ENCODE peak calls at places on chromosomes 5 and 9, in six cellular contexts. I is psoas muscle, G is suprapubic skin, N is stomach, S is heart left ventricle, W is mammary epithelial cell. X is an unnamed sample.

GRCh38 chr5:41925555-41925946 is 470 bp downstream of the FBXO4 start:
- DNase-seq in I (peak), G (peak), N (peak), S (no peak), W (peak), X (peak)

GRCh38 chr5:39178171-39178570 is 41.2 kb downstream of the FYB1 start:
- DNase-seq in I (no peak), G (no peak), N (no peak), S (no peak), W (peak), X (no peak)

GRCh38 chr9:136095495-136096058 is 488 bp upstream of the NACC2 start:
- DNase-seq in I (peak), G (no peak), N (peak), S (peak), W (peak), X (no peak)

GRCh38 chr9:108445431-108446018 is 410.3 kb downstream of the ACTL7B start:
- DNase-seq in I (no peak), G (no peak), N (no peak), S (no peak), W (peak), X (no peak)

GRCh38 chr5:89582768-89583339 is 699.9 kb upstream of the MEF2C start:
- DNase-seq in I (no peak), G (no peak), N (no peak), S (no peak), W (peak), X (no peak)

GRCh38 chr9:80836013-80836412 is 853.3 kb downstream of the TLE1 start:
- DNase-seq in I (no peak), G (no peak), N (no peak), S (no peak), W (no peak), X (no peak)

GRCh38 chr9:76456202-76456926 is 2.6 kb upstream of the GCNT1 start:
- DNase-seq in I (no peak), G (no peak), N (peak), S (no peak), W (no peak), X (no peak)

GRCh38 chr9:86614871-86615849 is 260.9 kb upstream of the TUT7 start:
- DNase-seq in I (no peak), G (no peak), N (no peak), S (no peak), W (peak), X (no peak)

GRCh38 chr5:42596817-42597216 is 159.8 kb upstream of the CCDC152 start:
- DNase-seq in I (no peak), G (no peak), N (no peak), S (no peak), W (no peak), X (no peak)

GRCh38 chr5:76604838-76605237 is 18.4 kb downstream of the F2RL2 start:
- DNase-seq in I (no peak), G (no peak), N (no peak), S (no peak), W (no peak), X (no peak)

GRCh38 chr5:68033029-68033428 is 182.5 kb upstream of the PIK3R1 start:
- DNase-seq in I (no peak), G (no peak), N (no peak), S (no peak), W (peak), X (no peak)

GRCh38 chr5:5467737-5468136 is 45.3 kb downstream of the ICE1 start:
- DNase-seq in I (no peak), G (no peak), N (no peak), S (no peak), W (no peak), X (no peak)

GRCh38 chr9:100063185-100063584 is 35.6 kb downstream of the ERP44 start:
- DNase-seq in I (no peak), G (no peak), N (no peak), S (no peak), W (no peak), X (no peak)

GRCh38 chr5:100260968-100261367 is 274.2 kb upstream of the FAM174A start:
- DNase-seq in I (no peak), G (no peak), N (no peak), S (no peak), W (no peak), X (no peak)

GRCh38 chr9:109861499-109861898 is 81.5 kb downstream of the PALM2AKAP2 start:
- DNase-seq in I (no peak), G (peak), N (no peak), S (no peak), W (no peak), X (no peak)

GRCh38 chr5:108655750-108656450 is 91.8 kb upstream of the FER start:
- DNase-seq in I (no peak), G (no peak), N (no peak), S (no peak), W (peak), X (no peak)

GRCh38 chr5:150522504-150523464 is 14.9 kb downstream of the NDST1 start:
- DNase-seq in I (no peak), G (no peak), N (no peak), S (peak), W (no peak), X (no peak)

GRCh38 chr9:82273121-82273520 is 284.5 kb downstream of the SPATA31D1 start:
- DNase-seq in I (no peak), G (no peak), N (no peak), S (no peak), W (peak), X (no peak)

GRCh38 chr9:114156311-114156657 is 947 bp downstream of the COL27A1 start:
- DNase-seq in I (no peak), G (no peak), N (peak), S (no peak), W (no peak), X (no peak)

GRCh38 chr5:176647870-176648466 is 684 bp downstream of the TSPAN17 start:
- DNase-seq in I (peak), G (peak), N (peak), S (peak), W (peak), X (no peak)

GRCh38 chr5:11785771-11786342 is 118.4 kb downstream of the CTNND2 start:
- DNase-seq in I (no peak), G (no peak), N (no peak), S (peak), W (no peak), X (no peak)

GRCh38 chr5:57113486-57113885 is 60.4 kb upstream of the GPBP1 start:
- DNase-seq in I (no peak), G (no peak), N (no peak), S (no peak), W (no peak), X (no peak)

GRCh38 chr5:163163858-163164257 is 273.5 kb upstream of the CCNG1 start:
- DNase-seq in I (no peak), G (no peak), N (no peak), S (no peak), W (peak), X (no peak)

GRCh38 chr5:574906-575305 is 37.2 kb upstream of the CEP72 start:
- DNase-seq in I (no peak), G (no peak), N (no peak), S (no peak), W (no peak), X (no peak)

GRCh38 chr5:91266184-91266705 is 116.9 kb downstream of the ARRDC3 start:
- DNase-seq in I (no peak), G (no peak), N (no peak), S (no peak), W (peak), X (no peak)

GRCh38 chr5:2752059-2752874 is 790 bp upstream of the IRX2 start:
- DNase-seq in I (no peak), G (peak), N (peak), S (peak), W (peak), X (no peak)

GRCh38 chr5:56656816-56657740 is 158.3 kb upstream of the MAP3K1 start:
- DNase-seq in I (no peak), G (no peak), N (no peak), S (no peak), W (peak), X (no peak)

GRCh38 chr9:2241461-2241874 is 226.3 kb downstream of the SMARCA2 start:
- DNase-seq in I (peak), G (peak), N (no peak), S (peak), W (no peak), X (peak)

GRCh38 chr5:83313431-83313830 is 158.1 kb upstream of the VCAN start:
- DNase-seq in I (no peak), G (no peak), N (no peak), S (no peak), W (no peak), X (no peak)

GRCh38 chr5:60410427-60410826 is 289.5 kb downstream of the DEPDC1B start:
- DNase-seq in I (no peak), G (no peak), N (no peak), S (no peak), W (peak), X (no peak)

GRCh38 chr9:33233659-33234335 is 6.2 kb upstream of the SPINK4 start:
- DNase-seq in I (no peak), G (peak), N (peak), S (no peak), W (peak), X (no peak)

GRCh38 chr5:44536650-44537260 is 147.5 kb upstream of the FGF10 start:
- DNase-seq in I (no peak), G (no peak), N (peak), S (no peak), W (peak), X (no peak)

GRCh38 chr9:135078361-135078821 is 9.1 kb upstream of the OLFM1 start:
- DNase-seq in I (no peak), G (peak), N (peak), S (no peak), W (no peak), X (peak)

GRCh38 chr9:80066931-80067330 is 495.2 kb downstream of the TLE4 start:
- DNase-seq in I (no peak), G (no peak), N (no peak), S (no peak), W (no peak), X (no peak)

GRCh38 chr5:88942967-88943291 is 59.9 kb upstream of the MEF2C start:
- DNase-seq in I (no peak), G (no peak), N (no peak), S (no peak), W (no peak), X (no peak)

GRCh38 chr5:16456103-16456832 is 9.3 kb downstream of the ZNF622 start:
- DNase-seq in I (peak), G (no peak), N (no peak), S (peak), W (peak), X (no peak)

GRCh38 chr9:71120439-71121247 is 778 bp downstream of the TRPM3 start:
- DNase-seq in I (no peak), G (no peak), N (no peak), S (no peak), W (no peak), X (no peak)

GRCh38 chr5:72721844-72722243 is 94.6 kb upstream of the TNPO1 start:
- DNase-seq in I (no peak), G (no peak), N (no peak), S (no peak), W (no peak), X (no peak)

GRCh38 chr5:143262393-143263174 is 140.9 kb downstream of the NR3C1 start:
- DNase-seq in I (no peak), G (no peak), N (no peak), S (no peak), W (peak), X (no peak)

DNA sequence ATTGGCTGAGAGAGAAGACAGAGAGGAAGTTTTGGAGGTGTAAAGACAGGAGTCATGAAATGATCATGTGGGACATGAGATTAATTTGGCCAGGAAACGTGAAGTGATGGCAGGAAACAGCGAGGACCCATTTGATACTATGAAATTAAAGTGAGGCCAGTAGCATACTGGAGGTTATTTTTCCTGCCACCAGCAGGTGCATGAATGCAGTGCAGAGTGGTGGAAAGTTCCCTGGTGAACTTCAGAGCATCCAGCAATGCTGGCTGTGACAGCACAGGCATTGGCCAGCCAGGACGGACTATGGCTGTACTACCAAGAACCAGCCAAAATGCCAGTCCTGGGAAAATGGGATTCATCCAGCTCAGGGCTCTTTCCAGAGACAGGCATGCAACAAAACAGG is 152.2 kb downstream of the SYK start:
- DNase-seq in I (no peak), G (no peak), N (no peak), S (no peak), W (no peak), X (no peak)
- TF ChIP-seq CTCF in I (no peak), G (no peak), N (no peak), S (no peak), W (no peak), X (no peak)

GRCh38 chr9:132408521-132408920 is 1.5 kb upstream of the CFAP77 start:
- DNase-seq in I (no peak), G (no peak), N (no peak), S (peak), W (no peak), X (no peak)

GRCh38 chr9:132404228-132404881 is 2.3 kb downstream of the TTF1 start:
- DNase-seq in I (no peak), G (no peak), N (no peak), S (no peak), W (no peak), X (no peak)

GRCh38 chr9:132406554-132407122 is at the start of gene TTF1:
- DNase-seq in I (peak), G (peak), N (peak), S (peak), W (peak), X (peak)

GRCh38 chr9:132409828-132410528 is at the start of gene CFAP77:
- DNase-seq in I (peak), G (no peak), N (peak), S (peak), W (peak), X (no peak)

GRCh38 chr9:132407196-132407595 is 556 bp upstream of the TTF1 start:
- DNase-seq in I (no peak), G (no peak), N (no peak), S (no peak), W (no peak), X (no peak)
- H3K27ac ChIP-seq in I (no peak), G (no peak), N (no peak), S (peak), W (peak), X (no peak)

GRCh38 chr5:126351138-126351537 is 72.1 kb upstream of the GRAMD2B start:
- DNase-seq in I (no peak), G (no peak), N (no peak), S (no peak), W (peak), X (no peak)

GRCh38 chr5:126354012-126354856 is 69.0 kb upstream of the GRAMD2B start:
- DNase-seq in I (no peak), G (no peak), N (no peak), S (no peak), W (peak), X (no peak)

DNA sequence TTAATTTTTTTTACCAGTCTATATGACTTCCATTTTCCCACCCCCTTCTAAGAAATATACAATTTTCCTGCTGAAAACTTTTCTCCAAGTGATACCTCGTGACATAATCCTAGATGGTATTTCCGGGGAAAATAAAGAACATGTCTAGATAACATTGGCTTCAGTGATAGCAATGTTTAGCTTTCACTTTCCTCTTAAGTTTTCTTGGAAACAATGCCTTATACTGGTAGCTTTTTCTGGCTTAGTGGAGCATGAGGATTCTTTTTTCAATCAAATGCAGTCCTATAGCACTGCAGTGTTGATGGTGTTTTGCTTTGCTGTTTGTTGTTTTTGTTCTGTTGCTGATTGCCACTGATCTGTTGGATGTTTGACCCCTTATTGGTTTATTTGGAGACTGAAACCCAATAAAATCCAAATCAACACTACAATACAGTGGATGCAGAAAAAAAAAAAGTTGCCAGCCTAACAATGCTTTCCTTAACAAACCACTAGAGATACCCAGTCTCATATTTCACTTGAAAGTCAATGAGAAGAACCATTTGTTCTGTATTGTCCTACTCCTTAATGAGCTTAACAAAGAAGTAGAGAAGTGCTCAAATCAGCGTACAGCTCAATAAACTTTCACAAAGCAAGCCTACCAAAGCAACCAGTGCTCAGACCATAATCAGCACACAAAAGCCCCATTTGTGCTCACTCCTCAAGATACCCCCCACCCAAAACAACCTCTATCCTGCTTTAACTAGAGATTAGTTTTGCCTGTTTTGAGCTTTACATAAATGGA is 74.2 kb upstream of the GRAMD2B start:
- DNase-seq in I (no peak), G (no peak), N (no peak), S (no peak), W (no peak), X (no peak)
- TF ChIP-seq CTCF in I (no peak), G (no peak), N (no peak), S (no peak), W (no peak), X (no peak)

DNA sequence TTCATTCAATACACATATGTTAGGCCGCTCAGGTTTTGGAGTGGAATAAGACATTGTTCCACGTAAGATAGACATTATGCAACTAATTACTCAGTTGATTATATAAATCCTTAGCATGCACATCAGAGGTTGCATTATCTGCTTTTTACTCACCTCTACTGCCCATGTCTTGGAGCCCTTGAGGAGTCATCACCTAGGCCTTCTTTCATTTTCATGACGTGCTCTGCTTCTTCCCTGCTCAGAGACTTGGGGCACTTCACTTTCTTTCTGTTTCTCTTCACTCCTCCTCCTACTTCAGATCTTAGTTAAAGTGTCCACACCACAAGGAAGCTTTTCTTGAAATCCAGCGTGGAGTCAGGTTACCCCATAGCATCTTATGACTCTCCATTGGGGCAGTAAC is 241.1 kb downstream of the TLR4 start:
- DNase-seq in I (no peak), G (no peak), N (no peak), S (no peak), W (no peak), X (no peak)
- H3K27ac ChIP-seq in I (no peak), G (no peak), N (no peak), S (no peak), W (no peak), X (no peak)

DNA sequence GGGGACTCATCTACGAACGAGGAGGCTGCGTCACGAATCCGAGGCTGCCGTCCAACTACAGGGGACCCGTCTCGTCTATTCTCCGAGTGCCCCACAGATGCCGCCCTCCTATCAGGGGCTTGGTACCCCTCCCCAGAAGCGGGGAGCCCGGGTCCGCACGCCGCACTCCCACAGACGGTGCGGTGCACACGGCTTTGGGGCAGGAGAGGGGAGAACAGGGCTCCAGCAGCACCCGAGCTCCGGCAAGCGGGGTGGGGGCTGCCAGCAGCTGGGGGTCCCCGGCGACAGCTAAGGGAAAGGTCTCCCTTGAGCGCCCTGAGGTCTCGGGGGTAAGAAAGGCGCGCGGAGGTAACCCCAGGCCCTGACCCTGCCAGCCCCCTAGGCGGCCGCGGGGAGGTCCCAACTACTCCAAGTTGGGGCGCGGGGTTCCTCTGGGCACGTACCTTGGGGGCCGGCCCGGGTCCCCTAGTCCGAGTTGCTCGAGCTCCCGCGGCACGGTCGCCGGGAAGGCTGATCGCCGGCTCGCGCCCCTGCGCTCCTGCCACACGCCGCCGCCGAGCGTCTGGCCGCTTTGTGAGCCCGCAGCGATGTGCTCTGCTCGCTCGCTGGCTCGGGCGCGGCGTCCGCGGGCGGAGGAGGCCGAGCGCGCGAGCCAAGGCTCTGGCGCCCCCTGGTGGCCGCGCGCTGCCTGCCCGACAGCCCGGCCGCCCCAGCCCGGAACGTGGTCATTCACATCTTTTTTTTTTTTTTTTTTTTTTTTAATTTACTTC is at the start of gene SPOCK1:
- DNase-seq in I (peak), G (peak), N (peak), S (peak), W (peak), X (peak)
- TF ChIP-seq CTCF in I (peak), G (peak), N (peak), S (peak), W (peak), X (peak)

DNA sequence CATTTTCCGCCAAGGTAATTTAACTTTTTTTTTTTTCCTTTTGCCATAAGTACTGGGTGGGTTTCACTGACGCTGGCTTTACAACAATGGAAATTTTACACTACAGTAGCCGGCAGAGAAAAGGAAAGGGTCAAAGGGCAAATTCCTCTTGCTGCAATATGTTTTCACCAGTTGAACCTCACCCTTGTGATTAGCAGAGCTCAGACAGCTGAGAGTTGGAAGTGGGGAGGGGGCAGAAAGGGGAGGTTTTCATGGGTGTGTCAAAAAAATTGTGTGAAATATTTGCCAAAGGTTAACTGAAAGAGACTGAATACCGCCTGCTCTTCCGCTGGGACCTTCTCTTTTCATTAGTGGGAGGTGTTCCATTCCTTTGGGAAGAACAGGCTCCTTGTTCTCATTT is 296.9 kb downstream of the ADAMTS6 start:
- DNase-seq in I (no peak), G (no peak), N (no peak), S (no peak), W (no peak), X (no peak)
- H3K27ac ChIP-seq in I (no peak), G (no peak), N (no peak), S (no peak), W (no peak), X (no peak)